ENCODE peak calls at places on chromosomes 6 and 20, in eight cellular contexts. One of them, this sample, is unnamed.
A peak's percentile ranks its signal among the peaks of the same experiment; 100 is the strongest.

GRCh38 chr6:160089534-160089897 is 32.1 kb upstream of the SLC22A1 start:
- DNase-seq in left ventricle myocardium inferior: no peak
- DNase-seq in HFF-Myc: no peak
- DNase-seq in A549: no peak
- DNase-seq in foreskin fibroblast: no peak
- DNase-seq in colonic mucosa: no peak
- DNase-seq in HFFc6: no peak
- DNase-seq in upper lobe of right lung: no peak
- DNase-seq in this sample: no peak

GRCh38 chr20:11003341-11003740 is 329.5 kb upstream of the JAG1 start:
- DNase-seq in left ventricle myocardium inferior: no peak
- DNase-seq in HFF-Myc: no peak
- DNase-seq in A549: no peak
- DNase-seq in foreskin fibroblast: no peak
- DNase-seq in colonic mucosa: no peak
- DNase-seq in HFFc6: no peak
- DNase-seq in upper lobe of right lung: no peak
- DNase-seq in this sample: no peak

GRCh38 chr6:132400641-132401119 is 595 bp downstream of the MOXD1 start:
- DNase-seq in left ventricle myocardium inferior: no peak
- DNase-seq in HFF-Myc: no peak
- DNase-seq in A549: no peak
- DNase-seq in foreskin fibroblast: no peak
- DNase-seq in colonic mucosa: no peak
- DNase-seq in HFFc6: no peak
- DNase-seq in upper lobe of right lung: no peak
- DNase-seq in this sample: peak; percentile 79

GRCh38 chr6:74320715-74321114 is 624.7 kb downstream of the CD109 start:
- DNase-seq in left ventricle myocardium inferior: no peak
- DNase-seq in HFF-Myc: no peak
- DNase-seq in A549: no peak
- DNase-seq in foreskin fibroblast: no peak
- DNase-seq in colonic mucosa: no peak
- DNase-seq in HFFc6: no peak
- DNase-seq in upper lobe of right lung: no peak
- DNase-seq in this sample: no peak

GRCh38 chr20:4083103-4083864 is 67.9 kb upstream of the RNF24 start:
- DNase-seq in left ventricle myocardium inferior: no peak
- DNase-seq in HFF-Myc: no peak
- DNase-seq in A549: no peak
- DNase-seq in foreskin fibroblast: no peak
- DNase-seq in colonic mucosa: no peak
- DNase-seq in HFFc6: no peak
- DNase-seq in upper lobe of right lung: no peak
- DNase-seq in this sample: no peak

GRCh38 chr6:41160933-41161332 is 2.0 kb downstream of the TREM2 start:
- DNase-seq in left ventricle myocardium inferior: no peak
- DNase-seq in HFF-Myc: no peak
- DNase-seq in A549: no peak
- DNase-seq in foreskin fibroblast: no peak
- DNase-seq in colonic mucosa: no peak
- DNase-seq in HFFc6: no peak
- DNase-seq in upper lobe of right lung: no peak
- DNase-seq in this sample: no peak

GRCh38 chr6:45212976-45213375 is 115.2 kb upstream of the RUNX2 start:
- DNase-seq in left ventricle myocardium inferior: no peak
- DNase-seq in HFF-Myc: no peak
- DNase-seq in A549: no peak
- DNase-seq in foreskin fibroblast: no peak
- DNase-seq in colonic mucosa: no peak
- DNase-seq in HFFc6: no peak
- DNase-seq in upper lobe of right lung: no peak
- DNase-seq in this sample: no peak

GRCh38 chr6:37920667-37921066 is 101.1 kb downstream of the ZFAND3 start:
- DNase-seq in left ventricle myocardium inferior: no peak
- DNase-seq in HFF-Myc: no peak
- DNase-seq in A549: peak; percentile 4
- DNase-seq in foreskin fibroblast: no peak
- DNase-seq in colonic mucosa: no peak
- DNase-seq in HFFc6: no peak
- DNase-seq in upper lobe of right lung: no peak
- DNase-seq in this sample: no peak

GRCh38 chr6:159989882-159990480 is 21.1 kb downstream of the IGF2R start:
- DNase-seq in left ventricle myocardium inferior: no peak
- DNase-seq in HFF-Myc: no peak
- DNase-seq in A549: no peak
- DNase-seq in foreskin fibroblast: no peak
- DNase-seq in colonic mucosa: no peak
- DNase-seq in HFFc6: peak; percentile 46
- DNase-seq in upper lobe of right lung: no peak
- DNase-seq in this sample: no peak

GRCh38 chr20:39112196-39112743 is 150.1 kb downstream of the DHX35 start:
- DNase-seq in left ventricle myocardium inferior: no peak
- DNase-seq in HFF-Myc: no peak
- DNase-seq in A549: peak; percentile 88
- DNase-seq in foreskin fibroblast: peak; percentile 14
- DNase-seq in colonic mucosa: no peak
- DNase-seq in HFFc6: peak; percentile 33
- DNase-seq in upper lobe of right lung: no peak
- DNase-seq in this sample: no peak

GRCh38 chr6:108497883-108498282 is 62.8 kb upstream of the FOXO3 start:
- DNase-seq in left ventricle myocardium inferior: no peak
- DNase-seq in HFF-Myc: peak; percentile 25
- DNase-seq in A549: peak; percentile 4
- DNase-seq in foreskin fibroblast: no peak
- DNase-seq in colonic mucosa: peak; percentile 19
- DNase-seq in HFFc6: peak; percentile 37
- DNase-seq in upper lobe of right lung: no peak
- DNase-seq in this sample: no peak
- TF ChIP-seq CTCF in left ventricle myocardium inferior: peak; percentile 50
- TF ChIP-seq CTCF in HFF-Myc: peak; percentile 53
- TF ChIP-seq CTCF in A549: peak; percentile 20
- TF ChIP-seq CTCF in foreskin fibroblast: peak; percentile 48
- TF ChIP-seq CTCF in colonic mucosa: no peak
- TF ChIP-seq CTCF in HFFc6: peak; percentile 70
- TF ChIP-seq CTCF in upper lobe of right lung: peak; percentile 28
- TF ChIP-seq CTCF in this sample: peak; percentile 74

GRCh38 chr6:111417946-111418345 is 65.1 kb downstream of the REV3L start:
- DNase-seq in left ventricle myocardium inferior: no peak
- DNase-seq in HFF-Myc: no peak
- DNase-seq in A549: no peak
- DNase-seq in foreskin fibroblast: no peak
- DNase-seq in colonic mucosa: no peak
- DNase-seq in HFFc6: peak; percentile 8
- DNase-seq in upper lobe of right lung: no peak
- DNase-seq in this sample: no peak
- TF ChIP-seq CTCF in left ventricle myocardium inferior: no peak
- TF ChIP-seq CTCF in HFF-Myc: no peak
- TF ChIP-seq CTCF in A549: no peak
- TF ChIP-seq CTCF in foreskin fibroblast: no peak
- TF ChIP-seq CTCF in colonic mucosa: no peak
- TF ChIP-seq CTCF in HFFc6: no peak
- TF ChIP-seq CTCF in upper lobe of right lung: no peak
- TF ChIP-seq CTCF in this sample: no peak

DNA sequence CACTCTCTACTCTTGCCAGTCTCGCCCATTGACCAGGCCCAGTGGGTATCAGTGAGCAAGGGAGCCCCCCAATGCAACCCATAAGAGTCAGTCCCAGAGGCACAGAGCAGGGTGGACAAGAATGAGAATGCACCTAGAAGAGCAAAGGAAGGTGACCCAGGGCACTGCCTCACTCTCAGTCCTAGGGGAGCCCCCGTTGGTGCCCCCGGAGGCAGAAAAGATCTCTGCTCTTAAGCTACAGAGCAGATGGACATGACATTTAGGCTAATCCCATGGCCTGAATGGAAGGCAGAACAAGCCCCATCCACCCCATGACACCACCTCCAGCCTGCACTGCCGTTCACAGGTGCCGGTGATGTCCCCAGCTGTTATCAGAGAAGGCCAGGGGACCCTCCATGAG is 50.7 kb upstream of the PLEKHG1 start:
- DNase-seq in left ventricle myocardium inferior: no peak
- DNase-seq in HFF-Myc: no peak
- DNase-seq in A549: no peak
- DNase-seq in foreskin fibroblast: no peak
- DNase-seq in colonic mucosa: no peak
- DNase-seq in HFFc6: no peak
- DNase-seq in upper lobe of right lung: no peak
- DNase-seq in this sample: no peak
- TF ChIP-seq CTCF in left ventricle myocardium inferior: no peak
- TF ChIP-seq CTCF in HFF-Myc: peak; percentile 7
- TF ChIP-seq CTCF in A549: no peak
- TF ChIP-seq CTCF in foreskin fibroblast: no peak
- TF ChIP-seq CTCF in colonic mucosa: no peak
- TF ChIP-seq CTCF in HFFc6: no peak
- TF ChIP-seq CTCF in upper lobe of right lung: no peak
- TF ChIP-seq CTCF in this sample: no peak

GRCh38 chr6:30494275-30494990 is 5.1 kb downstream of the HLA-E start:
- DNase-seq in left ventricle myocardium inferior: no peak
- DNase-seq in HFF-Myc: no peak
- DNase-seq in A549: no peak
- DNase-seq in foreskin fibroblast: no peak
- DNase-seq in colonic mucosa: no peak
- DNase-seq in HFFc6: no peak
- DNase-seq in upper lobe of right lung: no peak
- DNase-seq in this sample: no peak

GRCh38 chr6:30491963-30492616 is 2.8 kb downstream of the HLA-E start:
- DNase-seq in left ventricle myocardium inferior: no peak
- DNase-seq in HFF-Myc: no peak
- DNase-seq in A549: no peak
- DNase-seq in foreskin fibroblast: no peak
- DNase-seq in colonic mucosa: no peak
- DNase-seq in HFFc6: no peak
- DNase-seq in upper lobe of right lung: no peak
- DNase-seq in this sample: no peak

GRCh38 chr6:30495993-30496392 is 6.7 kb downstream of the HLA-E start:
- DNase-seq in left ventricle myocardium inferior: no peak
- DNase-seq in HFF-Myc: no peak
- DNase-seq in A549: no peak
- DNase-seq in foreskin fibroblast: no peak
- DNase-seq in colonic mucosa: no peak
- DNase-seq in HFFc6: no peak
- DNase-seq in upper lobe of right lung: no peak
- DNase-seq in this sample: no peak

GRCh38 chr6:30490031-30490876 is 945 bp downstream of the HLA-E start:
- DNase-seq in left ventricle myocardium inferior: peak; percentile 70
- DNase-seq in HFF-Myc: no peak
- DNase-seq in A549: no peak
- DNase-seq in foreskin fibroblast: peak; percentile 47
- DNase-seq in colonic mucosa: peak; percentile 85
- DNase-seq in HFFc6: no peak
- DNase-seq in upper lobe of right lung: peak; percentile 89
- DNase-seq in this sample: no peak

GRCh38 chr6:30493643-30494250 is 4.4 kb downstream of the HLA-E start:
- DNase-seq in left ventricle myocardium inferior: no peak
- DNase-seq in HFF-Myc: no peak
- DNase-seq in A549: no peak
- DNase-seq in foreskin fibroblast: no peak
- DNase-seq in colonic mucosa: no peak
- DNase-seq in HFFc6: no peak
- DNase-seq in upper lobe of right lung: no peak
- DNase-seq in this sample: no peak
- TF ChIP-seq CTCF in left ventricle myocardium inferior: no peak
- TF ChIP-seq CTCF in HFF-Myc: peak; percentile 15
- TF ChIP-seq CTCF in A549: no peak
- TF ChIP-seq CTCF in foreskin fibroblast: peak; percentile 7
- TF ChIP-seq CTCF in colonic mucosa: no peak
- TF ChIP-seq CTCF in HFFc6: peak; percentile 60
- TF ChIP-seq CTCF in upper lobe of right lung: peak; percentile 10
- TF ChIP-seq CTCF in this sample: peak; percentile 32

GRCh38 chr20:21301940-21302644 is 1.0 kb upstream of the XRN2 start:
- DNase-seq in left ventricle myocardium inferior: no peak
- DNase-seq in HFF-Myc: no peak
- DNase-seq in A549: no peak
- DNase-seq in foreskin fibroblast: no peak
- DNase-seq in colonic mucosa: no peak
- DNase-seq in HFFc6: no peak
- DNase-seq in upper lobe of right lung: no peak
- DNase-seq in this sample: no peak

GRCh38 chr20:21308340-21308739 is 5.2 kb downstream of the XRN2 start:
- DNase-seq in left ventricle myocardium inferior: no peak
- DNase-seq in HFF-Myc: no peak
- DNase-seq in A549: no peak
- DNase-seq in foreskin fibroblast: no peak
- DNase-seq in colonic mucosa: no peak
- DNase-seq in HFFc6: no peak
- DNase-seq in upper lobe of right lung: no peak
- DNase-seq in this sample: no peak

GRCh38 chr20:21303872-21304586 is 898 bp downstream of the XRN2 start:
- DNase-seq in left ventricle myocardium inferior: no peak
- DNase-seq in HFF-Myc: no peak
- DNase-seq in A549: no peak
- DNase-seq in foreskin fibroblast: no peak
- DNase-seq in colonic mucosa: no peak
- DNase-seq in HFFc6: no peak
- DNase-seq in upper lobe of right lung: no peak
- DNase-seq in this sample: no peak

GRCh38 chr20:21302645-21303060 is 478 bp upstream of the XRN2 start:
- DNase-seq in left ventricle myocardium inferior: no peak
- DNase-seq in HFF-Myc: no peak
- DNase-seq in A549: no peak
- DNase-seq in foreskin fibroblast: no peak
- DNase-seq in colonic mucosa: no peak
- DNase-seq in HFFc6: no peak
- DNase-seq in upper lobe of right lung: no peak
- DNase-seq in this sample: no peak

DNA sequence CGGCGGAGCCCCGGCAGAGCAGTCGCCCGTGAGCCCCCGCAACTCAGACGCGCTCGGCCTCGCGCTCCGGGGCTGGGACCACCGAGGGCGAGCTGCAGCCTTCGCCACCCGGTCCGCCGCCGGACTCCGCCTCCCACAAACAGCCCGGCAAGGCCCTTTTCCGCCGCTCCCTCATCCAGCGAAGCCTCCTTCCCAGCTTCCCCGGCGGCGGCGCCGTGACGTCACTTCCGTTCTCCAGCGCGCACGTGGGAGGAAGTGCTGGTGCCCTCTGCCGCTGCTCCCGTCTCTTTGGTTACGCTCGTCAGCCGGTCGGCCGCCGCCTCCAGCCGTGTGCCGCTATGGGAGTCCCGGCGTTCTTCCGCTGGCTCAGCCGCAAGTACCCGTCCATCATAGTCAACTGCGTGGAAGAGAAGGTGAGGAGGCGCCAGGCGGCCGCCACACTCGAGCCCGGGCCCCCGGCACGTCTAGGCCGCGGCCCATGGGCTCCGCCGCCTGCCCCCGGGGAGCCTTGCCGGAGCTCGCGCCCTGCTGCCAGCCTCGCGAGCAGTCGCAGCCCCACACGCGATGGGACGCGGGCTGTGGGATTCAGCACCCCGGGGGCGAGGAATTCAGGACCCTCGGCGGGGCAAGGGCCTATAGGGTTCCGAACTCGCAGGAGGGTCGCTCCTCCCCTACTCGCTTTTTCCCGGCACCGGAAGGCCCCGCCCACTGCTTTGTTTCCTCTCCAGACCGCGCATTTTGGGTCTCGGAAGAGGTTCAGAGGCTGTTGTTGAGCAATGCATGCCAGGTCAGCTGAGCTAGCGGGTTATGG is at the start of gene XRN2:
- DNase-seq in left ventricle myocardium inferior: peak; percentile 96
- DNase-seq in HFF-Myc: peak; percentile 82
- DNase-seq in A549: peak; percentile 85
- DNase-seq in foreskin fibroblast: peak; percentile 93
- DNase-seq in colonic mucosa: peak; percentile 97
- DNase-seq in HFFc6: peak; percentile 91
- DNase-seq in upper lobe of right lung: peak; percentile 98
- DNase-seq in this sample: peak; percentile 98
- TF ChIP-seq CTCF in left ventricle myocardium inferior: no peak
- TF ChIP-seq CTCF in HFF-Myc: no peak
- TF ChIP-seq CTCF in A549: no peak
- TF ChIP-seq CTCF in foreskin fibroblast: no peak
- TF ChIP-seq CTCF in colonic mucosa: no peak
- TF ChIP-seq CTCF in HFFc6: peak; percentile 32
- TF ChIP-seq CTCF in upper lobe of right lung: no peak
- TF ChIP-seq CTCF in this sample: peak; percentile 56

This sample was measured in chondrocyte.